ENCODE peak calls at places on chromosomes 5 and 9, in five cellular contexts. One of them, this sample, is unnamed.

GRCh38 chr5:166772770-166773169 is 1518.7 kb upstream of the WWC1 start:
- DNase-seq in D341Med: no peak
- DNase-seq in fibroblast of villous mesenchyme: peak
- DNase-seq in non-pigmented ciliary epithelial cell: peak
- DNase-seq in sigmoid colon: no peak
- DNase-seq in this sample: no peak

GRCh38 chr9:114072181-114073140 is 5.6 kb downstream of the AMBP start:
- DNase-seq in D341Med: no peak
- DNase-seq in non-pigmented ciliary epithelial cell: no peak
- DNase-seq in sigmoid colon: peak
- DNase-seq in fibroblast of villous mesenchyme: no peak
- DNase-seq in this sample: no peak

GRCh38 chr9:127682351-127683136 is 24.2 kb upstream of the CFAP157 start:
- DNase-seq in non-pigmented ciliary epithelial cell: no peak
- DNase-seq in sigmoid colon: no peak
- DNase-seq in D341Med: no peak
- DNase-seq in fibroblast of villous mesenchyme: no peak
- DNase-seq in this sample: no peak

GRCh38 chr9:14956162-14956561 is 45.9 kb upstream of the FREM1 start:
- DNase-seq in fibroblast of villous mesenchyme: no peak
- DNase-seq in non-pigmented ciliary epithelial cell: no peak
- DNase-seq in sigmoid colon: no peak
- DNase-seq in D341Med: no peak
- DNase-seq in this sample: no peak

GRCh38 chr9:6495484-6495883 is 82.5 kb downstream of the UHRF2 start:
- DNase-seq in non-pigmented ciliary epithelial cell: no peak
- DNase-seq in fibroblast of villous mesenchyme: no peak
- DNase-seq in sigmoid colon: no peak
- DNase-seq in D341Med: no peak
- DNase-seq in this sample: no peak

GRCh38 chr9:84929068-84929467 is 259.5 kb downstream of the NTRK2 start:
- DNase-seq in non-pigmented ciliary epithelial cell: no peak
- DNase-seq in fibroblast of villous mesenchyme: no peak
- DNase-seq in sigmoid colon: no peak
- DNase-seq in D341Med: no peak
- DNase-seq in this sample: no peak

GRCh38 chr5:157912621-157913325 is 53.8 kb upstream of the CLINT1 start:
- DNase-seq in sigmoid colon: no peak
- DNase-seq in non-pigmented ciliary epithelial cell: no peak
- DNase-seq in fibroblast of villous mesenchyme: no peak
- DNase-seq in D341Med: no peak
- DNase-seq in this sample: no peak

GRCh38 chr5:98296426-98296825 is 477.0 kb upstream of the RGMB start:
- DNase-seq in non-pigmented ciliary epithelial cell: peak
- DNase-seq in sigmoid colon: no peak
- DNase-seq in D341Med: no peak
- DNase-seq in fibroblast of villous mesenchyme: peak
- DNase-seq in this sample: no peak

This sample was measured in BJ.